ENCODE peak calls at places on chromosomes 6 and 20, in eight cellular contexts. O is A549; J is K562; E is pancreas; R is epithelial cell of esophagus; Z is cardiac fibroblast; X is lung; C is CD8-positive, alpha-beta T cell. G is an unnamed sample.
A peak's percentile ranks its signal among the peaks of the same experiment; 100 is the strongest.

GRCh38 chr6:27234576-27234975 is 12.9 kb upstream of the PRSS16 start:
- DNase-seq in O (no peak), J (no peak), E (no peak), R (no peak), Z (no peak), X (no peak), C (no peak), G (no peak)

GRCh38 chr6:168828035-168828434 is 387.1 kb downstream of the SMOC2 start:
- DNase-seq in O (no peak), J (no peak), E (no peak), R (no peak), Z (no peak), X (no peak), C (no peak), G (no peak)

GRCh38 chr20:59656417-59656816 is 52.1 kb downstream of the PHACTR3 start:
- DNase-seq in O (no peak), J (no peak), E (no peak), R (no peak), Z (no peak), X (no peak), C (no peak), G (no peak)

GRCh38 chr6:149060300-149060984 is 257.1 kb upstream of the TAB2 start:
- DNase-seq in O (no peak), J (no peak), E (no peak), R (no peak), Z (no peak), X (no peak), C (peak; percentile 36), G (no peak)

GRCh38 chr6:157233686-157234085 is 89.6 kb downstream of the TMEM242 start:
- DNase-seq in O (no peak), J (no peak), E (no peak), R (no peak), Z (no peak), X (no peak), C (no peak), G (no peak)

GRCh38 chr6:100435299-100435698 is 29.4 kb downstream of the SIM1 start:
- DNase-seq in O (peak; percentile 75), J (no peak), E (no peak), R (peak; percentile 76), Z (no peak), X (no peak), C (no peak), G (peak; percentile 56)

GRCh38 chr20:31968299-31969126 is 562 bp downstream of the XKR7 start:
- DNase-seq in O (peak; percentile 44), J (peak; percentile 96), E (peak; percentile 77), R (peak; percentile 72), Z (peak; percentile 73), X (peak; percentile 57), C (peak; percentile 70), G (peak; percentile 38)

GRCh38 chr6:71482742-71483141 is 194.1 kb downstream of the OGFRL1 start:
- DNase-seq in O (peak; percentile 14), J (no peak), E (no peak), R (peak; percentile 34), Z (peak; percentile 59), X (no peak), C (no peak), G (no peak)

GRCh38 chr20:1535420-1536175 is 21.9 kb downstream of the SIRPD start:
- DNase-seq in O (no peak), J (no peak), E (no peak), R (no peak), Z (no peak), X (no peak), C (no peak), G (no peak)

GRCh38 chr6:161035981-161036263 is 44.4 kb downstream of the MAP3K4 start:
- DNase-seq in O (no peak), J (no peak), E (no peak), R (no peak), Z (no peak), X (no peak), C (no peak), G (no peak)

GRCh38 chr20:43938932-43939761 is 24.5 kb downstream of the TOX2 start:
- DNase-seq in O (peak; percentile 81), J (no peak), E (no peak), R (peak; percentile 95), Z (peak; percentile 100), X (peak; percentile 85), C (no peak), G (peak; percentile 100)

GRCh38 chr20:62554214-62554897 is 78.6 kb upstream of the GATA5 start:
- DNase-seq in O (no peak), J (no peak), E (no peak), R (no peak), Z (no peak), X (no peak), C (no peak), G (no peak)

GRCh38 chr20:62553136-62553837 is 77.5 kb upstream of the GATA5 start:
- DNase-seq in O (no peak), J (no peak), E (no peak), R (no peak), Z (no peak), X (no peak), C (no peak), G (no peak)

GRCh38 chr20:62551408-62552323 is 75.9 kb upstream of the GATA5 start:
- DNase-seq in O (no peak), J (no peak), E (no peak), R (no peak), Z (no peak), X (no peak), C (no peak), G (no peak)

GRCh38 chr20:62553838-62554161 is 78.0 kb upstream of the GATA5 start:
- DNase-seq in O (no peak), J (no peak), E (no peak), R (no peak), Z (no peak), X (no peak), C (no peak), G (no peak)

DNA sequence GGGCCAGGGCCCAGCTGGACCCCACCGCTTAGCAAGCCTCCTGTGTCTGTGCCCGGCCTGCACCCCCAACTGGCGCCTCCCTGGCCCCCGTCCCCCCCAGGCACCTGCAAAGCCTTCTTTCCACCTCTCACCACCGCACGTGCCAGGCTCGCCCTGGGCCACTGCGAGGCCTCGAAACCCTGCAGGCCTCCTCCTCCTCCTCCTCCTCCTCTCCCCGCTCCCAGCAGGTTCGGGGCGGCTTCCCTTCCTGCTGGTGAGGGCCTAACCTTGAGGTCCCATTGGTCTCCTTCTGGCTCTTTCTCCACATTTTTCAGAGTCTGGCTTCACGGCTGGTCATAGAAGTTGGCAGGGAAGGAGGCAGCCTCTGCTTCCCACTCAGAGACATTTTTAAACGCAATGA is 76.8 kb upstream of the GATA5 start:
- DNase-seq in O (no peak), J (no peak), E (no peak), R (no peak), Z (no peak), X (no peak), C (no peak), G (no peak)
- H3K4me3 ChIP-seq in O (no peak overlapping the region), J (no peak overlapping the region), E (no peak overlapping the region), R (no peak overlapping the region), Z (no peak overlapping the region), X (no peak overlapping the region), C (no peak overlapping the region), G (no peak overlapping the region)

GRCh38 chr6:106995640-106996039 is 21.1 kb upstream of the CD24 start:
- DNase-seq in O (no peak), J (no peak), E (no peak), R (no peak), Z (no peak), X (no peak), C (no peak), G (no peak)

GRCh38 chr6:106997392-106998257 is 23.1 kb upstream of the CD24 start:
- DNase-seq in O (peak; percentile 66), J (peak; percentile 74), E (peak; percentile 71), R (peak; percentile 73), Z (peak; percentile 65), X (peak; percentile 35), C (peak; percentile 11), G (peak; percentile 64)
- TF ChIP-seq CTCF in O (peak; percentile 71), J (peak; percentile 87), E (peak; percentile 80), R (peak; percentile 95), Z (peak; percentile 96), X (peak; percentile 30), C (peak; percentile 56), G (peak; percentile 86)

GRCh38 chr6:96809119-96809518 is 28.2 kb downstream of the GPR63 start:
- DNase-seq in O (no peak), J (peak; percentile 37), E (no peak), R (peak; percentile 2), Z (peak; percentile 31), X (no peak), C (no peak), G (no peak)

GRCh38 chr6:96811670-96812069 is 25.6 kb downstream of the GPR63 start:
- DNase-seq in O (no peak), J (no peak), E (no peak), R (no peak), Z (no peak), X (no peak), C (no peak), G (no peak)

GRCh38 chr6:96814581-96814980 is 22.7 kb downstream of the GPR63 start:
- DNase-seq in O (no peak), J (no peak), E (no peak), R (no peak), Z (no peak), X (no peak), C (no peak), G (no peak)

GRCh38 chr6:96811136-96811535 is 26.1 kb downstream of the GPR63 start:
- DNase-seq in O (no peak), J (no peak), E (no peak), R (no peak), Z (no peak), X (no peak), C (no peak), G (no peak)

GRCh38 chr6:96812077-96812703 is 25.1 kb downstream of the GPR63 start:
- DNase-seq in O (no peak), J (no peak), E (no peak), R (no peak), Z (peak; percentile 28), X (no peak), C (no peak), G (peak; percentile 9)
- H3K4me3 ChIP-seq in O (no peak overlapping the region), J (no peak overlapping the region), E (no peak overlapping the region), R (no peak overlapping the region), Z (no peak overlapping the region), X (no peak overlapping the region), C (no peak overlapping the region), G (no peak overlapping the region)

GRCh38 chr6:79697430-79697829 is 66.3 kb downstream of the SH3BGRL2 start:
- DNase-seq in O (no peak), J (no peak), E (no peak), R (no peak), Z (no peak), X (no peak), C (no peak), G (no peak)

GRCh38 chr6:79699606-79700005 is 68.5 kb downstream of the SH3BGRL2 start:
- DNase-seq in O (no peak), J (no peak), E (no peak), R (no peak), Z (no peak), X (no peak), C (no peak), G (no peak)

GRCh38 chr6:79694156-79694555 is 63.0 kb downstream of the SH3BGRL2 start:
- DNase-seq in O (no peak), J (no peak), E (no peak), R (no peak), Z (no peak), X (no peak), C (no peak), G (no peak)

GRCh38 chr6:79694623-79695311 is 63.6 kb downstream of the SH3BGRL2 start:
- DNase-seq in O (no peak), J (no peak), E (no peak), R (no peak), Z (no peak), X (no peak), C (no peak), G (peak; percentile 4)
- TF ChIP-seq CTCF in O (no peak), J (peak; percentile 53), E (no peak), R (peak; percentile 7), Z (peak; percentile 32), X (no peak), C (no peak), G (peak; percentile 49)

G was measured in AG10803.